ENCODE peak calls at places on chromosomes 2 and 18, in nine cellular contexts. One of them, this sample, is unnamed. For H3K4me1 and H3K9me3, the result is how much of the 10 kb centered on the place peaks cover.

GRCh38 chr2:37615808-37616673 is 55.4 kb downstream of the CDC42EP3 start:
- DNase-seq in tibial nerve: no peak
- DNase-seq in left ventricle myocardium inferior: peak
- DNase-seq in PC-3: no peak
- DNase-seq in IMR-90: no peak
- DNase-seq in cardiac muscle cell: no peak
- DNase-seq in sigmoid colon: peak
- DNase-seq in colonic mucosa: peak
- DNase-seq in SJSA1: peak
- DNase-seq in this sample: peak

GRCh38 chr2:184067502-184067901 is 530.8 kb upstream of the ZNF804A start:
- DNase-seq in PC-3: peak
- DNase-seq in left ventricle myocardium inferior: no peak
- DNase-seq in colonic mucosa: no peak
- DNase-seq in cardiac muscle cell: peak
- DNase-seq in IMR-90: no peak
- DNase-seq in SJSA1: no peak
- DNase-seq in sigmoid colon: no peak
- DNase-seq in tibial nerve: no peak
- DNase-seq in this sample: peak

GRCh38 chr2:43269706-43270105 is 43.3 kb upstream of the ZFP36L2 start:
- DNase-seq in tibial nerve: peak
- DNase-seq in left ventricle myocardium inferior: peak
- DNase-seq in colonic mucosa: peak
- DNase-seq in PC-3: no peak
- DNase-seq in cardiac muscle cell: peak
- DNase-seq in IMR-90: peak
- DNase-seq in SJSA1: no peak
- DNase-seq in sigmoid colon: peak
- DNase-seq in this sample: peak

GRCh38 chr18:63339920-63340484 is 20.4 kb upstream of the BCL2 start:
- DNase-seq in PC-3: peak
- DNase-seq in sigmoid colon: no peak
- DNase-seq in cardiac muscle cell: peak
- DNase-seq in IMR-90: peak
- DNase-seq in SJSA1: no peak
- DNase-seq in tibial nerve: peak
- DNase-seq in colonic mucosa: no peak
- DNase-seq in left ventricle myocardium inferior: no peak
- DNase-seq in this sample: no peak

GRCh38 chr2:1406434-1406833 is 6.8 kb upstream of the TPO start:
- DNase-seq in sigmoid colon: no peak
- DNase-seq in left ventricle myocardium inferior: no peak
- DNase-seq in PC-3: no peak
- DNase-seq in SJSA1: no peak
- DNase-seq in tibial nerve: no peak
- DNase-seq in IMR-90: no peak
- DNase-seq in colonic mucosa: no peak
- DNase-seq in cardiac muscle cell: no peak
- DNase-seq in this sample: no peak

GRCh38 chr2:215535726-215536125 is 99.9 kb upstream of the FN1 start:
- DNase-seq in colonic mucosa: no peak
- DNase-seq in IMR-90: no peak
- DNase-seq in tibial nerve: no peak
- DNase-seq in cardiac muscle cell: no peak
- DNase-seq in SJSA1: peak
- DNase-seq in PC-3: peak
- DNase-seq in sigmoid colon: no peak
- DNase-seq in left ventricle myocardium inferior: no peak
- DNase-seq in this sample: no peak

GRCh38 chr2:126994340-126994777 is 95.7 kb downstream of the TEX51 start:
- DNase-seq in IMR-90: no peak
- DNase-seq in left ventricle myocardium inferior: no peak
- DNase-seq in cardiac muscle cell: no peak
- DNase-seq in PC-3: no peak
- DNase-seq in colonic mucosa: no peak
- DNase-seq in SJSA1: no peak
- DNase-seq in tibial nerve: no peak
- DNase-seq in sigmoid colon: no peak
- DNase-seq in this sample: no peak

GRCh38 chr2:33433279-33434235 is 42.9 kb upstream of the RASGRP3 start:
- DNase-seq in left ventricle myocardium inferior: no peak
- DNase-seq in sigmoid colon: no peak
- DNase-seq in cardiac muscle cell: no peak
- DNase-seq in IMR-90: no peak
- DNase-seq in PC-3: no peak
- DNase-seq in colonic mucosa: no peak
- DNase-seq in tibial nerve: peak
- DNase-seq in SJSA1: no peak
- DNase-seq in this sample: no peak

GRCh38 chr18:25373443-25373842 is 21.5 kb upstream of the ZNF521 start:
- DNase-seq in PC-3: no peak
- DNase-seq in IMR-90: no peak
- DNase-seq in cardiac muscle cell: no peak
- DNase-seq in sigmoid colon: no peak
- DNase-seq in left ventricle myocardium inferior: no peak
- DNase-seq in SJSA1: no peak
- DNase-seq in tibial nerve: no peak
- DNase-seq in colonic mucosa: no peak
- DNase-seq in this sample: no peak

GRCh38 chr2:96604104-96604503 is 34.0 kb downstream of the KANSL3 start:
- DNase-seq in IMR-90: no peak
- DNase-seq in tibial nerve: no peak
- DNase-seq in PC-3: no peak
- DNase-seq in sigmoid colon: no peak
- DNase-seq in colonic mucosa: no peak
- DNase-seq in left ventricle myocardium inferior: no peak
- DNase-seq in SJSA1: no peak
- DNase-seq in cardiac muscle cell: no peak
- DNase-seq in this sample: no peak

GRCh38 chr2:57806449-57806968 is 240.1 kb upstream of the VRK2 start:
- DNase-seq in SJSA1: no peak
- DNase-seq in IMR-90: no peak
- DNase-seq in colonic mucosa: no peak
- DNase-seq in cardiac muscle cell: no peak
- DNase-seq in PC-3: no peak
- DNase-seq in tibial nerve: no peak
- DNase-seq in left ventricle myocardium inferior: no peak
- DNase-seq in sigmoid colon: no peak
- DNase-seq in this sample: no peak

GRCh38 chr18:49648326-49648725 is 86.5 kb downstream of the LIPG start:
- DNase-seq in colonic mucosa: peak
- DNase-seq in sigmoid colon: no peak
- DNase-seq in cardiac muscle cell: no peak
- DNase-seq in PC-3: no peak
- DNase-seq in IMR-90: no peak
- DNase-seq in tibial nerve: no peak
- DNase-seq in SJSA1: no peak
- DNase-seq in left ventricle myocardium inferior: peak
- DNase-seq in this sample: no peak

GRCh38 chr2:241861264-241861663 is 2.6 kb upstream of the PDCD1 start:
- DNase-seq in tibial nerve: no peak
- DNase-seq in SJSA1: no peak
- DNase-seq in IMR-90: no peak
- DNase-seq in cardiac muscle cell: no peak
- DNase-seq in left ventricle myocardium inferior: no peak
- DNase-seq in sigmoid colon: no peak
- DNase-seq in colonic mucosa: no peak
- DNase-seq in PC-3: no peak
- DNase-seq in this sample: no peak

GRCh38 chr2:189819297-189819704 is 35.1 kb downstream of the PMS1 start:
- DNase-seq in sigmoid colon: no peak
- DNase-seq in colonic mucosa: no peak
- DNase-seq in PC-3: peak
- DNase-seq in cardiac muscle cell: no peak
- DNase-seq in tibial nerve: no peak
- DNase-seq in SJSA1: peak
- DNase-seq in left ventricle myocardium inferior: no peak
- DNase-seq in IMR-90: peak
- DNase-seq in this sample: no peak

GRCh38 chr2:134194519-134194918 is 59.4 kb upstream of the MGAT5 start:
- DNase-seq in colonic mucosa: no peak
- DNase-seq in SJSA1: no peak
- DNase-seq in sigmoid colon: no peak
- DNase-seq in cardiac muscle cell: no peak
- DNase-seq in PC-3: no peak
- DNase-seq in left ventricle myocardium inferior: no peak
- DNase-seq in IMR-90: no peak
- DNase-seq in tibial nerve: no peak
- DNase-seq in this sample: no peak

GRCh38 chr18:67132919-67133318 is 383.6 kb downstream of the DSEL start:
- DNase-seq in left ventricle myocardium inferior: no peak
- DNase-seq in tibial nerve: no peak
- DNase-seq in cardiac muscle cell: no peak
- DNase-seq in colonic mucosa: no peak
- DNase-seq in SJSA1: no peak
- DNase-seq in sigmoid colon: no peak
- DNase-seq in IMR-90: no peak
- DNase-seq in PC-3: no peak
- DNase-seq in this sample: no peak

GRCh38 chr2:218618102-218618860 is 10.6 kb downstream of the PLCD4 start:
- DNase-seq in cardiac muscle cell: no peak
- DNase-seq in tibial nerve: no peak
- DNase-seq in left ventricle myocardium inferior: no peak
- DNase-seq in PC-3: peak
- DNase-seq in colonic mucosa: no peak
- DNase-seq in sigmoid colon: no peak
- DNase-seq in IMR-90: no peak
- DNase-seq in SJSA1: no peak
- DNase-seq in this sample: no peak

GRCh38 chr2:24083567-24084385 is 858 bp downstream of the TP53I3 start:
- DNase-seq in colonic mucosa: peak
- DNase-seq in left ventricle myocardium inferior: peak
- DNase-seq in sigmoid colon: no peak
- DNase-seq in tibial nerve: no peak
- DNase-seq in cardiac muscle cell: peak
- DNase-seq in PC-3: peak
- DNase-seq in IMR-90: peak
- DNase-seq in SJSA1: no peak
- DNase-seq in this sample: peak

GRCh38 chr2:227642691-227643090 is 23.9 kb upstream of the SCYGR5 start:
- DNase-seq in sigmoid colon: no peak
- DNase-seq in PC-3: no peak
- DNase-seq in colonic mucosa: no peak
- DNase-seq in SJSA1: no peak
- DNase-seq in left ventricle myocardium inferior: no peak
- DNase-seq in IMR-90: no peak
- DNase-seq in cardiac muscle cell: no peak
- DNase-seq in tibial nerve: no peak
- DNase-seq in this sample: no peak

GRCh38 chr2:217520361-217521010 is 482.3 kb downstream of the TNS1 start:
- DNase-seq in tibial nerve: no peak
- DNase-seq in IMR-90: no peak
- DNase-seq in left ventricle myocardium inferior: no peak
- DNase-seq in SJSA1: no peak
- DNase-seq in colonic mucosa: no peak
- DNase-seq in sigmoid colon: no peak
- DNase-seq in PC-3: peak
- DNase-seq in cardiac muscle cell: no peak
- DNase-seq in this sample: no peak

GRCh38 chr2:43541165-43541564 is 54.7 kb downstream of the THADA start:
- DNase-seq in colonic mucosa: no peak
- DNase-seq in IMR-90: peak
- DNase-seq in cardiac muscle cell: no peak
- DNase-seq in left ventricle myocardium inferior: no peak
- DNase-seq in sigmoid colon: no peak
- DNase-seq in tibial nerve: no peak
- DNase-seq in SJSA1: no peak
- DNase-seq in PC-3: peak
- DNase-seq in this sample: no peak

GRCh38 chr2:79717364-79718007 is 204.6 kb downstream of the CTNNA2 start:
- DNase-seq in SJSA1: peak
- DNase-seq in IMR-90: peak
- DNase-seq in cardiac muscle cell: peak
- DNase-seq in colonic mucosa: no peak
- DNase-seq in PC-3: peak
- DNase-seq in sigmoid colon: no peak
- DNase-seq in left ventricle myocardium inferior: no peak
- DNase-seq in tibial nerve: no peak
- DNase-seq in this sample: no peak

GRCh38 chr2:206160124-206160806 is 570 bp downstream of the EEF1B2 start:
- DNase-seq in sigmoid colon: no peak
- DNase-seq in PC-3: no peak
- DNase-seq in tibial nerve: no peak
- DNase-seq in left ventricle myocardium inferior: no peak
- DNase-seq in IMR-90: peak
- DNase-seq in SJSA1: no peak
- DNase-seq in cardiac muscle cell: peak
- DNase-seq in colonic mucosa: no peak
- DNase-seq in this sample: no peak

GRCh38 chr2:11853197-11853588 is 106.8 kb downstream of the LPIN1 start:
- DNase-seq in sigmoid colon: peak
- DNase-seq in colonic mucosa: no peak
- DNase-seq in SJSA1: no peak
- DNase-seq in IMR-90: no peak
- DNase-seq in tibial nerve: no peak
- DNase-seq in cardiac muscle cell: no peak
- DNase-seq in left ventricle myocardium inferior: no peak
- DNase-seq in PC-3: no peak
- DNase-seq in this sample: no peak
- H3K4me1 ChIP-seq in sigmoid colon: under half
- H3K4me1 ChIP-seq in colonic mucosa: under half
- H3K4me1 ChIP-seq in SJSA1: under half
- H3K4me1 ChIP-seq in IMR-90: under half
- H3K4me1 ChIP-seq in tibial nerve: under half
- H3K4me1 ChIP-seq in cardiac muscle cell: under half
- H3K4me1 ChIP-seq in left ventricle myocardium inferior: under half
- H3K4me1 ChIP-seq in PC-3: under half
- H3K4me1 ChIP-seq in this sample: under half

GRCh38 chr2:9693138-9693520 is 62.3 kb upstream of the YWHAQ start:
- DNase-seq in sigmoid colon: peak
- DNase-seq in PC-3: no peak
- DNase-seq in cardiac muscle cell: no peak
- DNase-seq in colonic mucosa: no peak
- DNase-seq in left ventricle myocardium inferior: peak
- DNase-seq in IMR-90: peak
- DNase-seq in SJSA1: peak
- DNase-seq in tibial nerve: peak
- DNase-seq in this sample: no peak
- H3K9me3 ChIP-seq in sigmoid colon: under half
- H3K9me3 ChIP-seq in PC-3: under half
- H3K9me3 ChIP-seq in cardiac muscle cell: under half
- H3K9me3 ChIP-seq in colonic mucosa: under half
- H3K9me3 ChIP-seq in left ventricle myocardium inferior: under half
- H3K9me3 ChIP-seq in IMR-90: under half
- H3K9me3 ChIP-seq in SJSA1: under half
- H3K9me3 ChIP-seq in tibial nerve: under half
- H3K9me3 ChIP-seq in this sample: under half

GRCh38 chr18:34710430-34711386 is 610 bp downstream of the DTNA start:
- DNase-seq in IMR-90: peak
- DNase-seq in tibial nerve: no peak
- DNase-seq in PC-3: no peak
- DNase-seq in SJSA1: peak
- DNase-seq in colonic mucosa: no peak
- DNase-seq in sigmoid colon: no peak
- DNase-seq in cardiac muscle cell: no peak
- DNase-seq in left ventricle myocardium inferior: no peak
- DNase-seq in this sample: no peak
- H3K4me1 ChIP-seq in IMR-90: under half
- H3K4me1 ChIP-seq in tibial nerve: under half
- H3K4me1 ChIP-seq in PC-3: under half
- H3K4me1 ChIP-seq in SJSA1: under half
- H3K4me1 ChIP-seq in colonic mucosa: under half
- H3K4me1 ChIP-seq in sigmoid colon: under half
- H3K4me1 ChIP-seq in cardiac muscle cell: under half
- H3K4me1 ChIP-seq in left ventricle myocardium inferior: half or more
- H3K4me1 ChIP-seq in this sample: under half

GRCh38 chr2:109158237-109158636 is 29.2 kb downstream of the SH3RF3 start:
- DNase-seq in PC-3: no peak
- DNase-seq in cardiac muscle cell: no peak
- DNase-seq in tibial nerve: no peak
- DNase-seq in sigmoid colon: no peak
- DNase-seq in colonic mucosa: no peak
- DNase-seq in SJSA1: no peak
- DNase-seq in left ventricle myocardium inferior: no peak
- DNase-seq in IMR-90: no peak
- DNase-seq in this sample: no peak
- H3K9me3 ChIP-seq in PC-3: under half
- H3K9me3 ChIP-seq in cardiac muscle cell: under half
- H3K9me3 ChIP-seq in tibial nerve: under half
- H3K9me3 ChIP-seq in sigmoid colon: under half
- H3K9me3 ChIP-seq in colonic mucosa: under half
- H3K9me3 ChIP-seq in SJSA1: under half
- H3K9me3 ChIP-seq in left ventricle myocardium inferior: under half
- H3K9me3 ChIP-seq in IMR-90: under half
- H3K9me3 ChIP-seq in this sample: under half